ENCODE peak calls at places on chromosomes 11 and 22, in four cellular contexts. J, K, P and N are unnamed samples. For H3K27me3, the result is how much of the 10 kb centered on the place peaks cover.

GRCh38 chr11:119489087-119489486 is 66.1 kb upstream of the THY1 start:
- DNase-seq in J (no peak), K (no peak), P (no peak), N (no peak)

GRCh38 chr11:117484159-117484558 is 156.5 kb downstream of the CEP164 start:
- DNase-seq in J (no peak), K (no peak), P (no peak), N (no peak)

GRCh38 chr11:22640862-22641261 is 15.2 kb upstream of the FANCF start:
- DNase-seq in J (no peak), K (no peak), P (no peak), N (no peak)

GRCh38 chr11:95584589-95584988 is 205.0 kb downstream of the FAM76B start:
- DNase-seq in J (no peak), K (no peak), P (no peak), N (no peak)

GRCh38 chr11:120828847-120829246 is 195.1 kb upstream of the TBCEL start:
- DNase-seq in J (no peak), K (no peak), P (no peak), N (no peak)

GRCh38 chr11:19614370-19614936 is 98.2 kb upstream of the NAV2 start:
- DNase-seq in J (no peak), K (no peak), P (no peak), N (no peak)

GRCh38 chr22:37442537-37442936 is 15.3 kb upstream of the ELFN2 start:
- DNase-seq in J (no peak), K (no peak), P (no peak), N (no peak)

GRCh38 chr11:43756575-43756974 is 76.0 kb downstream of the HSD17B12 start:
- DNase-seq in J (no peak), K (no peak), P (no peak), N (no peak)

GRCh38 chr11:69213964-69214363 is 58.2 kb downstream of the SMIM38 start:
- DNase-seq in J (no peak), K (no peak), P (no peak), N (no peak)

GRCh38 chr11:15108592-15109130 is 6.1 kb upstream of the INSC start:
- DNase-seq in J (no peak), K (no peak), P (no peak), N (no peak)

GRCh38 chr11:67576742-67577475 is 6.7 kb upstream of the GSTP1 start:
- DNase-seq in J (no peak), K (no peak), P (no peak), N (no peak)

GRCh38 chr11:93903989-93904388 is 53.6 kb upstream of the VSTM5 start:
- DNase-seq in J (no peak), K (no peak), P (no peak), N (no peak)

GRCh38 chr22:22655452-22656108 is 11.2 kb downstream of the GGTLC2 start:
- DNase-seq in J (no peak), K (no peak), P (no peak), N (no peak)

GRCh38 chr11:469684-470667 is 19.9 kb downstream of the PTDSS2 start:
- DNase-seq in J (peak), K (peak), P (peak), N (no peak)

GRCh38 chr11:35292290-35292689 is 127.1 kb downstream of the SLC1A2 start:
- DNase-seq in J (no peak), K (no peak), P (no peak), N (no peak)

GRCh38 chr11:131819845-131820244 is 449.4 kb downstream of the NTM start:
- DNase-seq in J (no peak), K (no peak), P (no peak), N (no peak)

GRCh38 chr22:37212174-37212906 is at the start of gene SSTR3:
- DNase-seq in J (no peak), K (peak), P (peak), N (no peak)

GRCh38 chr11:21892696-21893095 is 300.2 kb upstream of the ANO5 start:
- DNase-seq in J (no peak), K (no peak), P (no peak), N (no peak)

GRCh38 chr11:121095561-121095960 is 5.5 kb upstream of the TECTA start:
- DNase-seq in J (no peak), K (no peak), P (no peak), N (no peak)

GRCh38 chr11:117219001-117219400 is 12.9 kb downstream of the PCSK7 start:
- DNase-seq in J (no peak), K (peak), P (peak), N (no peak)

GRCh38 chr11:62552465-62552782 is 5.8 kb upstream of the AHNAK start:
- DNase-seq in J (no peak), K (no peak), P (no peak), N (no peak)

GRCh38 chr22:36237462-36238347 is 1.6 kb downstream of the APOL2 start:
- DNase-seq in J (no peak), K (no peak), P (no peak), N (peak)

GRCh38 chr11:2769779-2770555 is 70.2 kb upstream of the KCNQ1OT1 start:
- DNase-seq in J (no peak), K (peak), P (peak), N (no peak)

GRCh38 chr11:62680825-62681240 is 2.0 kb upstream of the UBXN1 start:
- DNase-seq in J (no peak), K (no peak), P (peak), N (peak)

GRCh38 chr11:75879737-75880136 is 64.7 kb downstream of the UVRAG start:
- DNase-seq in J (no peak), K (no peak), P (no peak), N (no peak)

GRCh38 chr11:28836285-28837081 is 728.3 kb downstream of the METTL15 start:
- DNase-seq in J (peak), K (no peak), P (no peak), N (no peak)

GRCh38 chr11:90717522-90717921 is 494.7 kb upstream of the CHORDC1 start:
- DNase-seq in J (no peak), K (no peak), P (no peak), N (no peak)

GRCh38 chr11:14310696-14311095 is 48.3 kb downstream of the RRAS2 start:
- DNase-seq in J (no peak), K (no peak), P (no peak), N (no peak)

GRCh38 chr11:104705475-104706195 is 192.6 kb downstream of the CASP12 start:
- DNase-seq in J (no peak), K (no peak), P (no peak), N (peak)

GRCh38 chr22:23743303-23743705 is 7.6 kb downstream of the ZNF70 start:
- DNase-seq in J (no peak), K (no peak), P (no peak), N (no peak)

GRCh38 chr11:28910926-28911325 is 802.7 kb downstream of the METTL15 start:
- DNase-seq in J (no peak), K (no peak), P (no peak), N (no peak)

GRCh38 chr11:69361048-69361447 is 67.1 kb downstream of the MYEOV start:
- DNase-seq in J (no peak), K (no peak), P (no peak), N (no peak)

GRCh38 chr11:8258289-8258688 is 5.4 kb downstream of the LMO1 start:
- DNase-seq in J (no peak), K (peak), P (no peak), N (no peak)

GRCh38 chr11:35214792-35215193 is 75.8 kb downstream of the CD44 start:
- DNase-seq in J (peak), K (no peak), P (no peak), N (no peak)

GRCh38 chr11:122319842-122320555 is 204.0 kb upstream of the BLID start:
- DNase-seq in J (no peak), K (no peak), P (no peak), N (no peak)

GRCh38 chr11:129324533-129325175 is 51.0 kb upstream of the BARX2 start:
- DNase-seq in J (no peak), K (no peak), P (peak), N (no peak)

GRCh38 chr11:769887-770641 is 7.2 kb downstream of the GATD1 start:
- DNase-seq in J (no peak), K (no peak), P (no peak), N (no peak)

DNA sequence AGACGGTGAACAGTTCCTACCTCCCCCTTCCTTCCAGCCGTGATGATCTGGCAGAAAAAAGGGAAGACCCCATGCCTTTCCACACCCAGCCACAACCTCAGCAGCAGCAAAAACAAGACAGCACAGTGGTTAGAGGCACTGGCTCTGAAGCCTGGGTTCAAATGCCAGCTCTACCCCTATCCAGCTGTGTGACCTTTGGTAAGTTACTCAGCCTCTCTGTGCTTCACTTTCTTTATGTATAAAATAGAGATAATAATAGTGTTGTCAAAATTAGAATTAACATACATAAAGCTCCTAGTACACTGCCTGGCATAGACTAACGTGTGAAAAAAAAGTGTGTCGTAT is 4.2 kb downstream of the NRXN2 start:
- DNase-seq in J (no peak), K (no peak), P (no peak), N (no peak)
- H3K27me3 ChIP-seq in J (half or more), K (half or more), P (under half), N (half or more)

GRCh38 chr22:50064453-50064852 is 6.4 kb upstream of the TTLL8 start:
- DNase-seq in J (no peak), K (no peak), P (no peak), N (no peak)
- H3K27me3 ChIP-seq in J (under half), K (under half), P (under half), N (half or more)

GRCh38 chr22:49606562-49606961 is 221.1 kb downstream of the BRD1 start:
- DNase-seq in J (no peak), K (peak), P (no peak), N (no peak)

GRCh38 chr22:49608660-49609059 is 219.0 kb downstream of the BRD1 start:
- DNase-seq in J (no peak), K (no peak), P (no peak), N (no peak)

GRCh38 chr22:49609207-49609876 is 218.3 kb downstream of the BRD1 start:
- DNase-seq in J (no peak), K (peak), P (no peak), N (no peak)

GRCh38 chr22:49608228-49608627 is 219.4 kb downstream of the BRD1 start:
- DNase-seq in J (no peak), K (peak), P (no peak), N (no peak)

DNA sequence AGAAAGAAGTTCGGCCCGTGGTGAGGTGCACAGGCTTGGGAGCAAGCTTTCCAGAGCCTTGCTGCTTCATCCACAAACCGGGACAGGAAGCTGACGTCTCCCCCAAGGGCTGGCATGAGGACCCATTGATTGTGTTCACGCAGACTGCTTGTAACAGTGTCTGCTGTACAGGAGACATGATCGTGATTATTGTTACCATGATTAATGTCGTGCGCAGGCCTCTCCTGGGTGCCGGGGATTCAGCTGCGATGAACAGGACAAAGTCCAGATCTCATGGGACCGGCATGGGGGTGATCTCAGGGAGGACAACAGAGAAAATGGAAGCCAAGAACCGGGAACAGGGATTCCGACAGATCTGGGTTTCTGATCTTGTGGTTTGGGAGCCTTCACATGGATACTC is 219.9 kb downstream of the BRD1 start:
- DNase-seq in J (no peak), K (no peak), P (no peak), N (no peak)
- H3K27me3 ChIP-seq in J (under half), K (under half), P (under half), N (under half)

DNA sequence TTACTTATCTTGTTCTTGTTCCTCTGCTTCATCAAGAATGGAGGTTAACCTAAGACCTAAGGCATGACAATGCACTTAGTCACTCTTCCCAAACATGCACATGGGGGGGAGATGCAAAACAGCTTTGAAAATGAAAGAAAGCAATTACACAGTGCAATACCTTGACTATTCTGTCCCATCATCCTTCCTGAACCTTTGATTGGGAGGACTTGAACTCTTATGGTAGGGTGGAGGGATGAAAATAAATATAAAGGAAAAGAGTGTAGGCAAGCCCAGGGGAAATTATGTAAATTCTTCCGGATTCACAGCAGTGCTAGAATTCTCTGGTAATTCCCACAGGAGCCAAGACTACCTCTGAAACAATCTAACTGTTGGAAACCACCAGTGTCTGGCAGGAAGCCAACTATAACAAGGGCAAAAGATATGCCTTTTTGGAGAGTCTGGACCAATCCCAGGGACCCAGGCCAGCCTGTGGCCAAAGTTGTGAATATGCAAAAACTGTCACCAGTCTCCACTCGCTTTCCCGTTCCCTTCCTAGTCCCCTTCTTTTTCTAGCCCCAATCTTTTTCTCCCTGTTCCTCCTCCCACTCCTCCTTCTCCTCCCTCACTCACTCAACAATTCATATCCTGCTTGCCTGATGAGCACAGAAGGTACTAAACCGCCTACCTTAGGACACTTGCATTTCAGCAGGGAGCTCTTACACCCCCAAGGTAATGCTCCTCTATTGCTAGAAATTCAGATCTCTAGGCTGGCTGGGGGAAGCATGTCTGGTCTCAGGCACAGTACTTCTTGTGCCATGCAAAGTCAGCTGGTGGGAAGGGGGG is 2.5 kb upstream of the RCN1 start:
- DNase-seq in J (peak), K (no peak), P (peak), N (peak)
- H3K27me3 ChIP-seq in J (under half), K (under half), P (under half), N (under half)

GRCh38 chr11:5631969-5632635 is 7.3 kb downstream of the TRIM34 start:
- DNase-seq in J (no peak), K (no peak), P (no peak), N (peak)
- H3K27me3 ChIP-seq in J (under half), K (under half), P (under half), N (under half)

GRCh38 chr22:45006101-45006872 is 3.5 kb downstream of the PHF21B start:
- DNase-seq in J (no peak), K (no peak), P (no peak), N (no peak)
- H3K27me3 ChIP-seq in J (half or more), K (half or more), P (under half), N (half or more)